ENCODE peak calls at places on chromosomes 1 and 21, in six cellular contexts. Z is A549, T is tibial nerve, P is GM12878, Y is HepG2, X is transverse colon. I is an unnamed sample.

GRCh38 chr1:88194542-88194941 is 489.5 kb upstream of the PKN2 start:
- DNase-seq in T (no peak), Z (no peak), P (no peak), Y (no peak), X (no peak), I (no peak)

GRCh38 chr1:30706528-30706927 is 16.9 kb downstream of the MATN1 start:
- DNase-seq in X (no peak), P (no peak), Y (no peak), T (no peak), Z (no peak), I (no peak)

GRCh38 chr1:161481624-161482392 is 23.4 kb upstream of the FCGR2A start:
- DNase-seq in P (no peak), T (no peak), X (no peak), Z (no peak), Y (no peak), I (no peak)

GRCh38 chr21:38306833-38307232 is 50.0 kb downstream of the KCNJ15 start:
- DNase-seq in Y (no peak), Z (no peak), X (no peak), T (no peak), P (no peak), I (no peak)

GRCh38 chr1:92993581-92993980 is 32.3 kb upstream of the DIPK1A start:
- DNase-seq in T (no peak), X (no peak), Y (no peak), P (no peak), Z (no peak), I (no peak)

GRCh38 chr1:45442272-45442671 is 48.7 kb downstream of the TESK2 start:
- DNase-seq in P (no peak), Y (no peak), T (no peak), Z (no peak), X (no peak), I (no peak)

GRCh38 chr1:94425821-94426484 is 7.8 kb downstream of the ABCD3 start:
- DNase-seq in X (no peak), Z (no peak), Y (peak), P (no peak), T (no peak), I (no peak)

GRCh38 chr1:3019007-3019515 is 2.2 kb upstream of the ACTRT2 start:
- DNase-seq in X (peak), Z (no peak), Y (no peak), P (no peak), T (no peak), I (no peak)

GRCh38 chr1:87305096-87305495 is 23.6 kb upstream of the LMO4 start:
- DNase-seq in Z (no peak), P (no peak), T (no peak), X (no peak), Y (no peak), I (peak)

GRCh38 chr1:100866041-100866900 is 28.4 kb downstream of the EXTL2 start:
- DNase-seq in T (no peak), Y (peak), X (no peak), Z (peak), P (no peak), I (no peak)

GRCh38 chr1:244322791-244323521 is 128.8 kb downstream of the ADSS2 start:
- DNase-seq in Z (peak), X (no peak), Y (peak), T (no peak), P (no peak), I (no peak)

GRCh38 chr1:46461809-46462448 is 27.7 kb upstream of the DMBX1 start:
- DNase-seq in Y (no peak), X (no peak), T (no peak), P (no peak), Z (no peak), I (no peak)

GRCh38 chr1:33349081-33349759 is 28.3 kb upstream of the A3GALT2 start:
- DNase-seq in P (no peak), Z (peak), X (peak), T (no peak), Y (no peak), I (no peak)

GRCh38 chr1:46595127-46595526 is 8.9 kb downstream of the MKNK1 start:
- DNase-seq in Y (no peak), Z (no peak), X (peak), P (no peak), T (peak), I (peak)

GRCh38 chr21:26684866-26685265 is 111.8 kb upstream of the CYYR1 start:
- DNase-seq in X (no peak), Z (no peak), Y (no peak), T (no peak), P (no peak), I (no peak)

GRCh38 chr1:156497078-156497742 is 3.4 kb downstream of the MEF2D start:
- DNase-seq in Y (no peak), P (no peak), X (peak), Z (no peak), T (no peak), I (no peak)

GRCh38 chr21:38263493-38263892 is 6.7 kb downstream of the KCNJ15 start:
- DNase-seq in P (no peak), T (no peak), Y (no peak), X (no peak), Z (no peak), I (no peak)

GRCh38 chr1:160837558-160838205 is 25.0 kb downstream of the CD244 start:
- DNase-seq in T (no peak), Y (no peak), Z (no peak), P (peak), X (peak), I (no peak)

GRCh38 chr1:203360772-203361171 is 9.8 kb upstream of the FMOD start:
- DNase-seq in X (no peak), Z (no peak), Y (no peak), P (no peak), T (no peak), I (no peak)

GRCh38 chr1:222331765-222332164 is 216.1 kb downstream of the HHIPL2 start:
- DNase-seq in T (no peak), P (no peak), Y (no peak), X (no peak), Z (no peak), I (no peak)

GRCh38 chr1:115062542-115063004 is 26.7 kb downstream of the TSPAN2 start:
- DNase-seq in P (peak), T (no peak), Y (no peak), Z (no peak), X (peak), I (no peak)

GRCh38 chr1:27503033-27503432 is 13.1 kb upstream of the WASF2 start:
- DNase-seq in Z (no peak), X (no peak), P (no peak), T (no peak), Y (no peak), I (no peak)

GRCh38 chr21:15121655-15122120 is 56.9 kb upstream of the NRIP1 start:
- DNase-seq in T (no peak), P (no peak), Z (no peak), Y (peak), X (no peak), I (no peak)

GRCh38 chr1:16212251-16212961 is at the start of gene ARHGEF19:
- DNase-seq in Z (no peak), Y (no peak), T (no peak), P (no peak), X (peak), I (no peak)

GRCh38 chr1:40057310-40058030 is 16.9 kb downstream of the CAP1 start:
- DNase-seq in Z (no peak), T (no peak), X (no peak), Y (peak), P (no peak), I (no peak)
- TF ChIP-seq POLR2A in Z (no peak), T (no peak), X (no peak), Y (no peak), P (no peak), I (no peak)

DNA sequence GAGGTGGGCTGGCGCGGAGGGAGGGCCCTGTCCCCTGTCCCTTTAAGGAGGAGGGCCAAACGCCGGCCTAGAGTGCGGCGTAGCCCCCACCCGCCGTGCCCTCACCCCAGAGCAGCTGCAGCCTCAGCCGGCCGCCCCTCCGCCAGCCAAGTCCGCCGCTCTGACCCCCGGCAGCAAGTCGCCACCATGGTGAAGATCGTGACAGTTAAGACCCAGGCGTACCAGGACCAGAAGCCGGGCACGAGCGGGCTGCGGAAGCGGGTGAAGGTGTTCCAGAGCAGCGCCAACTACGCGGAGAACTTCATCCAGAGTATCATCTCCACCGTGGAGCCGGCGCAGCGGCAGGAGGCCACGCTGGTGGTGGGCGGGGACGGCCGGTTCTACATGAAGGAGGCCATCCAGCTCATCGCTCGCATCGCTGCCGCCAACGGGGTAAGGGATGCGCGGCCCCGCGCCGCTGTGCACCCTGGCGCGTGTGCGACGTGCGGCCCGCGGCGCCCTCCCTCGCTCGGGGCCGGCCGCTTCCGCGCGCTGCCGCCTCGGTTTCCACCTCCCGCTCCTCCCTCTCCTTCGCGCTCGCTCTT is at the start of gene PGM1:
- DNase-seq in X (peak), T (peak), Y (peak), P (peak), Z (peak), I (peak)
- TF ChIP-seq EP300 in X (no peak), T (no peak), Y (peak), P (no peak), Z (no peak), I (no peak)

DNA sequence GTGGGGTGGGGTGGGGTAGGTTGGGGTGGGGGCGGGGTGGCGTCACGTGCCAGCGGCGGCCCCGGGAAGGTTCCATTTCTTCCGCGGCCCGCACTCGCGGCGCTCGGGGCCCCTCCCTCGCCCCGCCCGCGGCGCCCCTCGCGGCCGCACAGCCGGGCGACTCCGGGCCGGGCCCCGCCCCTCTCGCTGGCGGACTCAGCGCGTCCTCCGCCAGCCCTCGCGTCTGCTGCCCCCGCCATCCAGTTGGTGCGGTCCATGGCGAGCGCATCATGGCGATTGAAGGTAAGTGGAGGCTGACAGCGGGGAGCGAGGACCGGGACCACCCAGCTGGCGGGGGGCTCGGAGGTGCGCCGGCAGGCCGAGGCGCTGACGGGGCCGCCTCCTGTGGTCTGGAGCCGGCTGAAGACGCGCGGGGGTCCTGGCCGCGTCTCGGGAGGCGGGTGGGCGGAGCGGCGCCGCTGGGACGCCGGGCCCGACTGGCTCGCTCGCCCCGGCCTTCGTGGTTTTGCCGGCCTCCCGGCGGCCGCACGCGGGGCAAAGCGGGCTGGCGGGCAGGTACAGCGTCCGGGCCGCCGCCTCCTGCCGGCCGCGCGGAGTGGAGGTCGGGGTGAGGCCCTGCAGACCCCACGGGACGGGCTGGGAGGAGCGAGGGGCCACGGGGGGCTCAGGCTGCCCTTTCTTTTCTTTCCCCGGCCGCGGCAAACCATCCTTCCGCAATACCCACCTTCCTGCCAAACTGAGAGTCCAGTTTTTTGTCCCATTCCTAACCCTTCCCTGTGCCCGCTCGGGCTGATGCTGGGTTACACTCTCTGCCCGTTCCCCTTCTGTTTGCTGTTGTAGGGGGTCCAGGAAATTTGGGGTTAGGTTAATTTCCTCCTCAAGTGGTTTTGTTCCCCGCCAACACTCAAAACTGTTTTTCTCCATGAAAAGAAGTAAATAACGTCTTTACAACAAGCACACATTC is at the start of gene SYT14:
- DNase-seq in Z (peak), Y (no peak), T (no peak), P (no peak), X (no peak), I (no peak)
- TF ChIP-seq POLR2A in Z (no peak), Y (no peak), T (no peak), P (no peak), X (no peak), I (no peak)

GRCh38 chr1:238642231-238642630 is 744.1 kb upstream of the CHRM3 start:
- DNase-seq in Z (no peak), T (no peak), X (no peak), Y (no peak), P (no peak), I (no peak)
- TF ChIP-seq EP300 in Z (no peak), T (no peak), X (no peak), Y (no peak), P (no peak), I (no peak)

GRCh38 chr1:40040511-40041465 is at the start of gene CAP1:
- DNase-seq in T (peak), Z (peak), Y (peak), P (peak), X (peak), I (peak)

GRCh38 chr1:40041466-40041838 is 923 bp downstream of the CAP1 start:
- DNase-seq in Y (no peak), T (no peak), X (no peak), Z (no peak), P (no peak), I (no peak)

GRCh38 chr1:40038693-40039092 is 1.8 kb upstream of the CAP1 start:
- DNase-seq in T (no peak), X (no peak), Z (no peak), P (no peak), Y (no peak), I (no peak)

GRCh38 chr1:40039245-40039756 is 1.2 kb upstream of the CAP1 start:
- DNase-seq in P (no peak), Z (no peak), T (no peak), Y (no peak), X (no peak), I (no peak)

GRCh38 chr1:40039757-40040510 is 595 bp upstream of the CAP1 start:
- DNase-seq in T (peak), P (peak), Y (peak), Z (peak), X (peak), I (peak)
- TF ChIP-seq POLR2A in T (peak), P (peak), Y (peak), Z (peak), X (peak), I (peak)

GRCh38 chr21:7952648-7953047 is 2568.7 kb upstream of the TPTE start:
- DNase-seq in X (no peak), P (no peak), T (no peak), Y (no peak), Z (no peak), I (no peak)

GRCh38 chr21:7953058-7953457 is 2568.3 kb upstream of the TPTE start:
- DNase-seq in Z (no peak), T (no peak), Y (no peak), P (no peak), X (no peak), I (no peak)

GRCh38 chr21:7947422-7947821 is 2574.0 kb upstream of the TPTE start:
- DNase-seq in T (no peak), X (no peak), Z (no peak), Y (no peak), P (no peak), I (no peak)

GRCh38 chr21:7957713-7958064 is 2563.7 kb upstream of the TPTE start:
- DNase-seq in T (no peak), P (no peak), Z (no peak), Y (no peak), X (no peak), I (no peak)

GRCh38 chr21:7951854-7952519 is 2569.4 kb upstream of the TPTE start:
- DNase-seq in Y (no peak), X (no peak), P (no peak), Z (no peak), T (no peak), I (no peak)
- TF ChIP-seq EP300 in Y (no peak), X (no peak), P (no peak), Z (no peak), T (no peak), I (no peak)

DNA sequence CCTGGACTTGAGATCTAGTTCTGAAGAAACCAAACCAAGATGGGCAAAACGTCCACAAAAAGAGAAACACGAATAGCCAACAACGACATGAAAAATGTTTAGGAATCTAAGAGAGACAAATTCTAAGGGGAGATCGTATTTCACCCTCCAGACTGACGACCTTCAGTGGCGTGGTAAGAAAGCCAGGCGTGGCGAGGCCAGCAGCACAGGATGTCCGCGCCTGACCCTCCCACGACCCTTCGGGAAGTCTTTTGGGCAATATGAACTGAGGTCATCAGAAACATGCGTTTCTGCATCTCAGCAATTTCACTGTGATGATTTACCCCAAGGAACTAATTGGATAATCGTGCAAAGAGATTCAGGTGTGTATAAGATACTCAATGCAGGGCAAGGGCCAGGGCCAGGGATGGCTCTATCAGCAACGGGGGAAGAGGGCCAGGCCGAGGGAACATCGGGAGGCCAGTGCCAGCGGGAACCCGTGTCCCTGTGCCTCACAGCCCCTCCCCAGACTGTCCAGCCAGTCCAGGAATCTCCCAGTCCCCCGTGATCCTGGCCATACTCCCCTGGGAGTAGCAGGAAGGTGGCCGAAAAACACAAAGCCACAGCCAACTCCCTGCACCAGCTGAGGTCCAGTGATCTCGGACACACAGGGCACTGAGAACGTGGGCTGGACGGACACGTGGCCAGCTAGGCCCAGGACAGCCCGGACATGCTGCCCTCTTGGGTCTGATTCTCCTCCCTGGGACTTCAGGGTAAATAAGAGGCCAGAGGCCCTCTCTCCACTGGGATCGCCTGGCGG is 53.6 kb upstream of the ADARB1 start:
- DNase-seq in Y (no peak), T (no peak), P (no peak), Z (no peak), X (no peak), I (no peak)
- TF ChIP-seq POLR2A in Y (no peak), T (no peak), P (no peak), Z (no peak), X (no peak), I (no peak)